ENCODE peak calls at places on chromosomes 3 and 15, in seven cellular contexts. One of them, this sample, is unnamed.

GRCh38 chr3:186705882-186706780 is 11.0 kb upstream of the KNG1 start:
- DNase-seq in WERI-Rb-1: no peak
- DNase-seq in left ventricle myocardium inferior: no peak
- DNase-seq in AG20443: no peak
- DNase-seq in EH: no peak
- DNase-seq in hippocampal formation: no peak
- DNase-seq in nucleus accumbens: no peak
- DNase-seq in this sample: no peak

GRCh38 chr15:80480909-80481308 is 76.7 kb downstream of the ARNT2 start:
- DNase-seq in WERI-Rb-1: no peak
- DNase-seq in left ventricle myocardium inferior: peak
- DNase-seq in AG20443: peak
- DNase-seq in EH: peak
- DNase-seq in hippocampal formation: no peak
- DNase-seq in nucleus accumbens: no peak
- DNase-seq in this sample: peak

GRCh38 chr15:32956006-32956405 is 238.2 kb downstream of the GREM1 start:
- DNase-seq in WERI-Rb-1: peak
- DNase-seq in left ventricle myocardium inferior: no peak
- DNase-seq in AG20443: peak
- DNase-seq in EH: peak
- DNase-seq in hippocampal formation: peak
- DNase-seq in nucleus accumbens: no peak
- DNase-seq in this sample: peak

GRCh38 chr3:115792206-115792955 is 169.1 kb downstream of the GAP43 start:
- DNase-seq in WERI-Rb-1: no peak
- DNase-seq in left ventricle myocardium inferior: no peak
- DNase-seq in AG20443: peak
- DNase-seq in EH: peak
- DNase-seq in hippocampal formation: no peak
- DNase-seq in nucleus accumbens: no peak
- DNase-seq in this sample: peak

GRCh38 chr15:71691700-71692417 is 118.5 kb upstream of the NR2E3 start:
- DNase-seq in WERI-Rb-1: no peak
- DNase-seq in left ventricle myocardium inferior: no peak
- DNase-seq in AG20443: peak
- DNase-seq in EH: peak
- DNase-seq in hippocampal formation: no peak
- DNase-seq in nucleus accumbens: no peak
- DNase-seq in this sample: peak

GRCh38 chr3:130340766-130341165 is 4.7 kb upstream of the COL6A5 start:
- DNase-seq in WERI-Rb-1: no peak
- DNase-seq in left ventricle myocardium inferior: no peak
- DNase-seq in AG20443: no peak
- DNase-seq in EH: no peak
- DNase-seq in hippocampal formation: no peak
- DNase-seq in nucleus accumbens: no peak
- DNase-seq in this sample: no peak

GRCh38 chr3:55897573-55898224 is 410.6 kb upstream of the WNT5A start:
- DNase-seq in WERI-Rb-1: peak
- DNase-seq in left ventricle myocardium inferior: no peak
- DNase-seq in AG20443: peak
- DNase-seq in EH: peak
- DNase-seq in hippocampal formation: no peak
- DNase-seq in nucleus accumbens: no peak
- DNase-seq in this sample: peak

GRCh38 chr15:85849946-85850345 is 55.2 kb upstream of the KLHL25 start:
- DNase-seq in WERI-Rb-1: no peak
- DNase-seq in left ventricle myocardium inferior: no peak
- DNase-seq in AG20443: no peak
- DNase-seq in EH: no peak
- DNase-seq in hippocampal formation: no peak
- DNase-seq in nucleus accumbens: no peak
- DNase-seq in this sample: no peak

GRCh38 chr3:102089904-102090492 is 240.7 kb downstream of the NFKBIZ start:
- DNase-seq in WERI-Rb-1: no peak
- DNase-seq in left ventricle myocardium inferior: no peak
- DNase-seq in AG20443: peak
- DNase-seq in EH: peak
- DNase-seq in hippocampal formation: no peak
- DNase-seq in nucleus accumbens: no peak
- DNase-seq in this sample: peak

GRCh38 chr3:9715764-9716437 is 12.3 kb downstream of the CPNE9 start:
- DNase-seq in WERI-Rb-1: no peak
- DNase-seq in left ventricle myocardium inferior: peak
- DNase-seq in AG20443: peak
- DNase-seq in EH: peak
- DNase-seq in hippocampal formation: peak
- DNase-seq in nucleus accumbens: peak
- DNase-seq in this sample: peak

GRCh38 chr3:102104093-102104492 is 254.8 kb downstream of the NFKBIZ start:
- DNase-seq in WERI-Rb-1: no peak
- DNase-seq in left ventricle myocardium inferior: no peak
- DNase-seq in AG20443: no peak
- DNase-seq in EH: no peak
- DNase-seq in hippocampal formation: no peak
- DNase-seq in nucleus accumbens: no peak
- DNase-seq in this sample: no peak

GRCh38 chr3:52109556-52110380 is 44.5 kb downstream of the POC1A start:
- DNase-seq in WERI-Rb-1: no peak
- DNase-seq in left ventricle myocardium inferior: no peak
- DNase-seq in AG20443: no peak
- DNase-seq in EH: no peak
- DNase-seq in hippocampal formation: no peak
- DNase-seq in nucleus accumbens: no peak
- DNase-seq in this sample: no peak